ENCODE peak calls at places on chromosomes 7 and 10, in five cellular contexts. X, B, Q, G and H are unnamed samples.

GRCh38 chr10:125035136-125035535 is 93.2 kb downstream of the ZRANB1 start:
- DNase-seq in X (peak), B (no peak), Q (no peak), G (no peak), H (no peak)

GRCh38 chr7:158470336-158470735 is 117.3 kb downstream of the PTPRN2 start:
- DNase-seq in X (no peak), B (no peak), Q (no peak), G (no peak), H (no peak)

GRCh38 chr10:88271736-88272135 is 311.4 kb downstream of the RNLS start:
- DNase-seq in X (peak), B (no peak), Q (no peak), G (no peak), H (no peak)

GRCh38 chr10:35400600-35401268 is 64.4 kb downstream of the CCNY start:
- DNase-seq in X (no peak), B (no peak), Q (no peak), G (no peak), H (no peak)

GRCh38 chr10:91907033-91907594 is 2.2 kb downstream of the FGFBP3 start:
- DNase-seq in X (no peak), B (no peak), Q (no peak), G (no peak), H (no peak)

GRCh38 chr7:12709731-12710502 is 22.5 kb downstream of the ARL4A start:
- DNase-seq in X (peak), B (no peak), Q (no peak), G (no peak), H (no peak)

GRCh38 chr7:43248961-43249807 is 136.7 kb downstream of the HECW1 start:
- DNase-seq in X (peak), B (peak), Q (no peak), G (no peak), H (no peak)

GRCh38 chr7:51214098-51214497 is 102.5 kb downstream of the COBL start:
- DNase-seq in X (no peak), B (no peak), Q (no peak), G (no peak), H (no peak)

GRCh38 chr7:29106128-29106988 is 40.0 kb downstream of the CPVL start:
- DNase-seq in X (peak), B (peak), Q (no peak), G (peak), H (peak)

GRCh38 chr7:86914468-86915054 is 144.9 kb downstream of the ELAPOR2 start:
- DNase-seq in X (peak), B (no peak), Q (no peak), G (no peak), H (no peak)

GRCh38 chr10:63268798-63269503 is 135.8 kb downstream of the NRBF2 start:
- DNase-seq in X (peak), B (peak), Q (peak), G (peak), H (peak)
- TF ChIP-seq CTCF in X (peak), B (peak), Q (peak), G (peak), H (no peak)

GRCh38 chr10:51141015-51141414 is 66.7 kb downstream of the PRKG1 start:
- DNase-seq in X (no peak), B (no peak), Q (no peak), G (no peak), H (no peak)

GRCh38 chr10:51144161-51144781 is 70.0 kb downstream of the PRKG1 start:
- DNase-seq in X (no peak), B (no peak), Q (no peak), G (no peak), H (no peak)

GRCh38 chr10:51147644-51148399 is 73.5 kb downstream of the PRKG1 start:
- DNase-seq in X (no peak), B (no peak), Q (no peak), G (no peak), H (no peak)

DNA sequence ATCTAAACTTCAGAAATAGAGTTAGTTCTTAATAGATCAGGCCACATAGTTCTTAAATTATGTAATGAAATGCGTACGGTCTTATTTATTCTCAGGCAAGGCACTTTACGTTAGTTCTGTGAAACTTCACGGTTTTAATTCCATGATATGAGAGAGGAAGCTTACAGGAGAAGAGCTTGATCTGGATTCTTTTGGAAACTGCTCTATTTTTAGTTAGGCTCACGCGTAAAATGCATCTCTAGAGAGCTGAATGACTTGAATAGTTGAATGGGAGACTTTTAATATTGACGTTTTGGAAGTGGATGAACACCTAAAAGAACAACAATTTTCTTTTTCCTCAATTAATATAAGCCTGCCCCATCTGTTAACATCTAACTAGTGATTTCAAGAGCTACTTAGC is 71.1 kb downstream of the PRKG1 start:
- DNase-seq in X (no peak), B (no peak), Q (no peak), G (no peak), H (no peak)
- TF ChIP-seq CTCF in X (no peak), B (no peak), Q (no peak), G (no peak), H (no peak)

DNA sequence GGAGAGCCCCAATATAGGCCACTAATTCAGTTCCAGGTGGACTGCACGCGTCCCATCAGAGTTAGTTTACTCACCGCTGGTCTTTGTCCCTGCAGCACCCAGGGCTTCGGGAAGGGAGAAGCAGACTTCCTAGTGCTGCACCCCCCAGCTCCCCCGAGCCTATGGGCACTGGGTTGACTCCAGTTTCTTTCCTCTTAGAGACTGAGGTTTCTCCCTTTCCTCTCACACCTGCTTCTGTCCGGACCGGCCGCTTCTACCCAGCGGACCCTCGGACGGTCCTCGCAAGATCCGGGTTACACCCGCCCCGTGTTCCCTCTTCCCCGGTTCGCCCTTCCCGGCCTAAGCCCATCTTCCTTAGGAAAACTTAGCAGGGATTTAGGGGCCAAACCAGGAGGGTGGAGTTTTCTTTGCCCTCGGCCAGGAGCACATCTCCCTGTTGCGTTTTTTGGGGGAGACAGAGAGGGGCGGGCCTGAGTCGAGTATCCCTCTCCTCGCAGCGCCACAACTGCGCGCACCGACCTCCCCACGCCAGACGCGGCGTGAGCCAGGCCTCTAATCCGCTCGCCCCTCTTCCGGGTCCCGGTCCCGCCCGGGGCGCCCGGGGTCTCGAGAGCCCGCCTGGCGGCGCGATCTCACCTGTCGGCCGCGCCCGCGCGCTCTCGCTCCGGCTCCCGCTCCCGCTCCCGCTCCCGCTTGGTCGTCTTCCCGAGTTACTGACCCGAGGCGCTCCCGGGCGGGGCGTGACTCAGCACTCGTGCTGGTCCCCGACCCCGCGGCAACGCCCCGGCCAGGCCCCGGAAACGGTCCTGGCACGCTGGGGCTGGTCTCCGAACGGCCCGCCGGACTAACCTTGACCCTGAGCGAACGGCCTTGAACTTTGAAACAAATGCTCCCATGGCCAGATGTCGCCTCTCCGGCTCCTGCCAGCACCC is at the start of gene AIFM2:
- DNase-seq in X (peak), B (peak), Q (no peak), G (peak), H (peak)
- TF ChIP-seq CTCF in X (no peak), B (peak), Q (no peak), G (no peak), H (no peak)

GRCh38 chr10:56466005-56466404 is 104.9 kb upstream of the ZWINT start:
- DNase-seq in X (no peak), B (no peak), Q (no peak), G (no peak), H (no peak)

GRCh38 chr10:56472978-56473377 is 111.9 kb upstream of the ZWINT start:
- DNase-seq in X (no peak), B (no peak), Q (no peak), G (no peak), H (no peak)

GRCh38 chr10:56470701-56471100 is 109.6 kb upstream of the ZWINT start:
- DNase-seq in X (no peak), B (no peak), Q (no peak), G (no peak), H (no peak)

DNA sequence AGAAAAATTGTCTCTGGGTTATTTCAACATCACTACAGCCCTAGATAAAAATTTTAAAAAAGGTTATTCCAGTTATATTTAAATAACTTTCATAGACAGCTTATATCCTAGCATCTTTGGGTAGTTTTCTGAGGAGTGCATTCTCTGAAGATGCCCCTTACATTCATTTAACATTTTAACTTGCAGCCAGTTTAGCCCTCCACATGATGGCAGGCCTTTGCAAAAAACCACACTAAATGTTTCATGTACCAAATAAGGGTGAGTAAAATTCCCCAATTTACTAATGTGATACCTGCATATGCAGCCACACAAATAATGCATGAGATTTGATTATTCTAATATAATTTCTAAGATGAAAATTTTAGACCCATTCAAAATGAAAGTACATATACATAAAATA is 108.4 kb upstream of the ZWINT start:
- DNase-seq in X (no peak), B (no peak), Q (no peak), G (no peak), H (peak)
- TF ChIP-seq CTCF in X (no peak), B (no peak), Q (no peak), G (no peak), H (peak)

GRCh38 chr7:32942783-32943653 is 14.2 kb upstream of the FKBP9 start:
- DNase-seq in X (peak), B (peak), Q (peak), G (peak), H (peak)
- TF ChIP-seq CTCF in X (peak), B (peak), Q (peak), G (peak), H (peak)